ENCODE peak calls at places on chromosomes 7 and 10, in ten cellular contexts. T, E, G, A, Z, K, W, B, O and D are unnamed samples.

GRCh38 chr7:139451638-139452037 is 31.8 kb downstream of the KLRG2 start:
- DNase-seq in W (no peak), B (no peak), Z (no peak), T (no peak), A (peak), O (no peak), E (no peak), K (no peak), G (no peak), D (no peak)

GRCh38 chr7:91353923-91354322 is 89.7 kb downstream of the FZD1 start:
- DNase-seq in Z (no peak), G (no peak), K (no peak), T (no peak), E (no peak), W (peak), A (no peak), O (no peak), B (no peak), D (no peak)

GRCh38 chr7:131600578-131600977 is 44.1 kb upstream of the PODXL start:
- DNase-seq in W (peak), E (no peak), K (no peak), G (no peak), B (no peak), O (no peak), A (peak), T (no peak), Z (peak), D (no peak)

GRCh38 chr7:158268851-158269535 is 318.6 kb downstream of the PTPRN2 start:
- DNase-seq in K (no peak), W (no peak), B (no peak), T (no peak), A (no peak), Z (no peak), O (no peak), E (no peak), G (no peak), D (peak)

GRCh38 chr7:55325371-55325792 is 39.8 kb upstream of the LANCL2 start:
- DNase-seq in A (peak), G (peak), O (no peak), K (peak), B (peak), W (no peak), E (no peak), T (peak), Z (peak), D (no peak)

GRCh38 chr10:8296090-8296741 is 241.7 kb downstream of the GATA3 start:
- DNase-seq in G (no peak), A (no peak), E (no peak), O (no peak), Z (no peak), T (no peak), W (no peak), K (no peak), B (no peak), D (no peak)

GRCh38 chr10:89207181-89207800 is at the start of gene CH25H:
- DNase-seq in G (peak), E (peak), B (peak), T (peak), O (peak), K (peak), A (peak), Z (no peak), W (peak), D (peak)

GRCh38 chr10:84333864-84334451 is 5.6 kb downstream of the CCSER2 start:
- DNase-seq in K (no peak), A (peak), B (peak), O (peak), T (no peak), E (no peak), G (no peak), W (no peak), Z (no peak), D (no peak)

GRCh38 chr7:30598121-30598876 is 3.6 kb downstream of the GARS1 start:
- DNase-seq in W (no peak), G (no peak), K (peak), B (peak), O (no peak), A (peak), T (no peak), Z (no peak), E (no peak), D (no peak)

GRCh38 chr10:124348801-124349200 is 69.9 kb downstream of the OAT start:
- DNase-seq in Z (no peak), G (no peak), W (no peak), O (no peak), E (no peak), K (no peak), T (no peak), B (no peak), A (no peak), D (no peak)

GRCh38 chr7:157553256-157553655 is 216.5 kb downstream of the DNAJB6 start:
- DNase-seq in K (no peak), E (no peak), G (no peak), B (no peak), A (no peak), Z (no peak), O (no peak), W (no peak), T (no peak), D (peak)

GRCh38 chr7:128405345-128406146 is 4.2 kb downstream of the IMPDH1 start:
- DNase-seq in B (peak), O (peak), A (peak), Z (no peak), G (no peak), E (no peak), W (peak), K (peak), T (no peak), D (no peak)